ENCODE peak calls at places on chromosome 17, in six cellular contexts. X, C, J, Y, L and Q are unnamed samples.

GRCh38 chr17:82388922-82389283 is 17.3 kb downstream of the UTS2R start:
- DNase-seq in Y (no peak), J (no peak), L (no peak), C (no peak), X (no peak), Q (no peak)

GRCh38 chr17:45143767-45144198 is 4.5 kb upstream of the HEXIM1 start:
- DNase-seq in J (no peak), L (peak), X (no peak), Y (no peak), C (no peak), Q (no peak)

GRCh38 chr17:43661699-43662431 is at the start of gene MEOX1:
- DNase-seq in L (no peak), C (peak), J (no peak), Y (no peak), X (no peak), Q (no peak)

GRCh38 chr17:50356418-50356817 is 10.5 kb downstream of the XYLT2 start:
- DNase-seq in X (no peak), Y (no peak), L (no peak), C (no peak), J (no peak), Q (no peak)

GRCh38 chr17:59427996-59428395 is 96.5 kb downstream of the YPEL2 start:
- DNase-seq in L (no peak), J (no peak), Y (no peak), C (no peak), X (no peak), Q (peak)

GRCh38 chr17:55259684-55260111 is 5.1 kb upstream of the HLF start:
- DNase-seq in L (no peak), X (no peak), Y (no peak), C (no peak), J (no peak), Q (no peak)

GRCh38 chr17:50830994-50831393 is 4.4 kb upstream of the WFIKKN2 start:
- DNase-seq in J (no peak), C (no peak), X (no peak), Y (no peak), L (no peak), Q (no peak)

GRCh38 chr17:58333396-58334207 is 5.0 kb upstream of the TSPOAP1 start:
- DNase-seq in Y (no peak), C (no peak), X (no peak), J (no peak), L (no peak), Q (no peak)

GRCh38 chr17:62666061-62666800 is 38.8 kb downstream of the MRC2 start:
- DNase-seq in X (no peak), Y (no peak), C (no peak), L (no peak), J (no peak), Q (no peak)

GRCh38 chr17:41101586-41102259 is at the start of gene KRTAP4-16:
- DNase-seq in C (no peak), X (no peak), J (no peak), Y (no peak), L (no peak), Q (no peak)

GRCh38 chr17:28901866-28902818 is 737 bp downstream of the DHRS13 start:
- DNase-seq in X (no peak), C (no peak), J (no peak), Y (no peak), L (peak), Q (no peak)

GRCh38 chr17:627051-627450 is 87.6 kb downstream of the VPS53 start:
- DNase-seq in Y (no peak), J (no peak), X (no peak), C (no peak), L (no peak), Q (no peak)

GRCh38 chr17:78998311-78999055 is 11.1 kb downstream of the CANT1 start:
- DNase-seq in L (no peak), X (no peak), Y (no peak), C (no peak), J (no peak), Q (no peak)

GRCh38 chr17:17417718-17418151 is 59.1 kb upstream of the MED9 start:
- DNase-seq in Y (no peak), C (no peak), L (peak), X (no peak), J (peak), Q (no peak)

GRCh38 chr17:1029912-1030656 is 33.2 kb downstream of the TIMM22 start:
- DNase-seq in J (no peak), Y (no peak), X (no peak), L (no peak), C (no peak), Q (no peak)

GRCh38 chr17:31319253-31319661 is 2.2 kb downstream of the EVI2A start:
- DNase-seq in Y (no peak), C (peak), L (no peak), X (no peak), J (no peak), Q (no peak)

GRCh38 chr17:4738136-4739121 is 1.2 kb upstream of the ZMYND15 start:
- DNase-seq in Y (no peak), C (no peak), J (no peak), L (no peak), X (no peak), Q (no peak)

GRCh38 chr17:44787271-44787940 is 28.6 kb downstream of the ADAM11 start:
- DNase-seq in J (no peak), Y (no peak), L (no peak), X (no peak), C (no peak), Q (no peak)

GRCh38 chr17:75350029-75350428 is 55.4 kb downstream of the GRB2 start:
- DNase-seq in J (no peak), L (no peak), Y (no peak), X (no peak), C (no peak), Q (no peak)

GRCh38 chr17:48544356-48545021 is 420 bp downstream of the HOXB2 start:
- DNase-seq in C (no peak), X (no peak), L (peak), J (no peak), Y (no peak), Q (peak)

GRCh38 chr17:19752216-19753048 is 4.3 kb upstream of the ALDH3A1 start:
- DNase-seq in C (no peak), Y (no peak), X (no peak), L (no peak), J (no peak), Q (no peak)

GRCh38 chr17:16486373-16487250 is 5.4 kb downstream of the LRRC75A start:
- DNase-seq in Y (no peak), J (no peak), X (no peak), L (no peak), C (no peak), Q (peak)

GRCh38 chr17:55323518-55324295 is 58.9 kb downstream of the HLF start:
- DNase-seq in C (no peak), J (no peak), L (no peak), Y (no peak), X (no peak), Q (no peak)

GRCh38 chr17:1158879-1159278 is 20.9 kb downstream of the ABR start:
- DNase-seq in C (no peak), X (no peak), J (no peak), L (no peak), Y (no peak), Q (no peak)

GRCh38 chr17:16623282-16623681 is 30.4 kb downstream of the ZNF624 start:
- DNase-seq in J (no peak), X (no peak), C (no peak), L (no peak), Y (no peak), Q (no peak)

GRCh38 chr17:30970757-30971567 is at the start of gene RNF135:
- DNase-seq in C (no peak), L (no peak), X (peak), Y (peak), J (no peak), Q (peak)

GRCh38 chr17:10435096-10435495 is 13.3 kb upstream of the MYH8 start:
- DNase-seq in J (no peak), L (no peak), X (no peak), Y (no peak), C (no peak), Q (no peak)

GRCh38 chr17:28667870-28668269 is 5.9 kb downstream of the SUPT6H start:
- DNase-seq in J (no peak), L (no peak), Y (no peak), X (no peak), C (no peak), Q (no peak)

DNA sequence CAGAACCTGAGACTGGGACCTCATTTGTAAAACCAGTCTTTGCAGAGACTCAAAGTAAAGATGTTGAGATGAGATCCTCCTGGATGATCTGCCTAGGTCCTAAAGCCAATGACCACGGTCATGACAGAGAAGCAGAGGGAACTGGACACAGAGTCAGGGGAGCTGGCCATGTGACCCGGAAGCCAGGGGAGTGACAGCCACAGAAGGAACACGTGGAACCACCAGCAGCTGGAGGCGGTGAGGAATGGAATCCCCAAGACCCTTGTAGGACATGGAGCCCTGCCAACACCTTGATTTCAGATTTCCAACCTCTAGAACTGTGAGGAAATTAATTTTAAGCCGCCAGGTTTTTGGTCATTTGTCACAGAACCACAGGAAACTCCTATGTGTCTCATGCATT is 37.0 kb downstream of the USP22 start:
- DNase-seq in L (no peak), Y (no peak), X (no peak), C (no peak), J (no peak), Q (no peak)
- TF ChIP-seq POLR2A in L (no peak), Y (no peak), X (no peak), C (no peak), J (no peak), Q (no peak)

DNA sequence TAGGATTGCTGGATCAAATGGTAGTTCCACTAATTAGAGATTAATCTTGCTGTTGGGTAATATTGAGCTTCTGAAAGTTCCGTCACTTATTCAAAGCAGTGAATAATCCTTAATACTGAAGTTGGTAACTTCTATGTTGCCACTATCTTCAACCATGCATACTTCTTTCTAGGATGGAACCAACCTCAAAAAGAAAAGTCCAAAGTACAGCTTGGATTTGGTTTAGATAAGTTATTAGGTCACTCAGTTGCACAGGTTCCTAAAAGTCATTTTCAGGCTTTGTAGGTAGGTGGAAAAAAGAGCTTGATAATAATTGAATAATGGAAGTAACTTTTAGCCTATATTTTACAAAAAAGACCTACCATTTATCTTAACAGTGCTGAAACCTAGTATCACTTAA is 78.7 kb downstream of the MAP2K4 start:
- DNase-seq in J (peak), C (no peak), L (no peak), X (no peak), Y (no peak), Q (no peak)
- H3K4me2 ChIP-seq in J (no peak), C (no peak), L (no peak), X (no peak), Y (no peak), Q (no peak)

DNA sequence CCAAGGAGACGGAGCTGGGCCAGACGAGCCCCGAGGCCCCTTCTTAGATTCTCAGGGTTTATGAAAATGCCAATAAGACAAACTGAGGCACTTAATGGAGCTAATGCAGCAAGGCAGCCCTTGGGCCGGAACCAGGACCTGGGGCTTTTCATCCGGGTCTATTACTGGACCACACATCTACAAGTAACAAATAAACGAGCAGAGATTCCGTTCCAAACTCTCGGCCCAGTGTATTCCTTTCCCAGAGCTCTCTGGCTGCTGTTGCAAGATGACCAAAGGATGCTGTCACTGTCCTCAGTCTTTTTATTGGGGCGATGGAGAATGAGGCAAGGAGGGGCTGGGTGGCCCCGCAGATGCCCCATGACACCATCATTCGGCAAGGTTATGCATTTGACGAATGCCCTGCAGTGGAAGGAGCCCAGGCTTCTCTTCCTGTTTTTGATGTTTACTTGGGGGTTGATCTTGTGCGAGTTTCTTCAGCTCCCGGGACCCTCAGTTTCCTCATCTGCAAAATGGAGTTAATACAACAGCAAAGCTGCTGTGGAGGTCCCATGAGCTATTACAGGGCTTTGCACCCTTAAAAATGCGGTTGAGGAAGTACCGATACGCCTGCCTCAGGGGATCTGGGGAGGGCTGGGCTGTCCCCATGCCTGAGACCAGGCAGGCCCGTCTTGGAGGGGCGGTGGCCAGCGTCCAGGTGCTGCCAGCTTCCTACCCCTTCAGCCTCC is 1.1 kb upstream of the NTN1 start:
- DNase-seq in C (no peak), X (no peak), J (no peak), Y (no peak), L (no peak), Q (no peak)
- TF ChIP-seq EZH2 in C (no peak), X (no peak), J (no peak), Y (no peak), L (no peak), Q (no peak)

GRCh38 chr17:3260163-3260562 is 38.0 kb downstream of the OR3A1 start:
- DNase-seq in L (no peak), X (no peak), J (no peak), Y (no peak), C (no peak), Q (no peak)
- TF ChIP-seq POLR2A in L (no peak), X (no peak), J (no peak), Y (no peak), C (no peak), Q (no peak)

GRCh38 chr17:12230411-12230810 is 209.7 kb downstream of the MAP2K4 start:
- DNase-seq in C (no peak), L (no peak), J (no peak), X (no peak), Y (no peak), Q (no peak)
- H3K4me2 ChIP-seq in C (no peak), L (no peak), J (no peak), X (no peak), Y (no peak), Q (no peak)

DNA sequence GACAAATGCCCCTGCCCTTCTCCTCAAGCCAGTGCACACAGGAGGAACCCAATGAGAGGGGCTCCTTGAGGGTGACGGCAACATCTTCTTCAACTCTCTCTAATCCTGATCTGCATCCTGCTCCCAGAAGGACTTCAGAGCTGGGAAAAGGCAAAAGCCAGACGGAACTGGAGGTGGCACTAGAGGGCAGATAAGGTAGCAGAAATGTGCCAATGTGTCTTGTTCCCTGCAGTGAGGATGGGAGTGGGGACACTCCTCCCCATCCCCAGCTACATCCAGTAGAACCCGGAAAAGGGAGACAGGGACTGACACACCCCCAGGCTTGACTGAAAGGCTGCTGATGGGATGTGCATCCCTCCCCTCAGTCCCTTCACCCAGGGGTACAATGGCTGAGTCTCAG is 28.5 kb downstream of the SRCIN1 start:
- DNase-seq in L (no peak), J (no peak), X (no peak), Y (no peak), C (no peak), Q (no peak)
- TF ChIP-seq EZH2 in L (no peak), J (no peak), X (no peak), Y (no peak), C (no peak), Q (no peak)